ENCODE peak calls at places on chromosomes 13 and 19, in seven cellular contexts. M is neural progenitor cell, Y is OCI-LY7, Z is PC-3, P is HCT116, D is MM.1S, B is hepatocyte. F is an unnamed sample.

GRCh38 chr19:5563008-5563431 is 4.7 kb downstream of the TINCR start:
- DNase-seq in M (no peak), Y (no peak), Z (no peak), P (no peak), D (no peak), B (no peak), F (peak)

GRCh38 chr19:42309686-42310085 is 3.4 kb upstream of the TMEM145 start:
- DNase-seq in M (no peak), Y (no peak), Z (no peak), P (no peak), D (no peak), B (no peak), F (no peak)

GRCh38 chr19:18426416-18426767 is 7.2 kb downstream of the SSBP4 start:
- DNase-seq in M (no peak), Y (no peak), Z (no peak), P (no peak), D (no peak), B (no peak), F (no peak)

GRCh38 chr19:28929026-28929425 is 283.9 kb downstream of the UQCRFS1 start:
- DNase-seq in M (no peak), Y (no peak), Z (no peak), P (no peak), D (no peak), B (no peak), F (no peak)

GRCh38 chr19:57560049-57560491 is 407 bp upstream of the ZNF550 start:
- DNase-seq in M (no peak), Y (no peak), Z (peak), P (no peak), D (no peak), B (no peak), F (no peak)

GRCh38 chr13:103371271-103371670 is 305.1 kb upstream of the SLC10A2 start:
- DNase-seq in M (no peak), Y (no peak), Z (peak), P (no peak), D (no peak), B (no peak), F (no peak)

GRCh38 chr19:31911577-31911976 is 433.8 kb upstream of the ZNF507 start:
- DNase-seq in M (no peak), Y (no peak), Z (no peak), P (no peak), D (no peak), B (no peak), F (no peak)

GRCh38 chr19:47186337-47187022 is 44.5 kb downstream of the BBC3 start:
- DNase-seq in M (no peak), Y (no peak), Z (no peak), P (no peak), D (no peak), B (no peak), F (no peak)

GRCh38 chr19:50925734-50926133 is 14.5 kb upstream of the KLK4 start:
- DNase-seq in M (no peak), Y (no peak), Z (peak), P (no peak), D (no peak), B (no peak), F (no peak)

GRCh38 chr19:6663236-6664187 is 6.4 kb downstream of the TNFSF14 start:
- DNase-seq in M (no peak), Y (no peak), Z (peak), P (no peak), D (no peak), B (no peak), F (no peak)

GRCh38 chr13:24512208-24513068 is at the start of gene PARP4:
- DNase-seq in M (peak), Y (peak), Z (peak), P (peak), D (peak), B (peak), F (peak)

GRCh38 chr19:47434088-47434487 is 14.8 kb upstream of the MEIS3 start:
- DNase-seq in M (no peak), Y (no peak), Z (no peak), P (no peak), D (no peak), B (no peak), F (no peak)

GRCh38 chr19:27805848-27806247 is 1407.1 kb downstream of the UQCRFS1 start:
- DNase-seq in M (no peak), Y (no peak), Z (no peak), P (no peak), D (no peak), B (no peak), F (peak)

GRCh38 chr19:32373614-32374295 is 28.3 kb downstream of the ZNF507 start:
- DNase-seq in M (no peak), Y (no peak), Z (peak), P (peak), D (no peak), B (peak), F (no peak)

GRCh38 chr19:53868892-53869804 is 1.5 kb downstream of the MYADM start:
- DNase-seq in M (peak), Y (peak), Z (peak), P (peak), D (no peak), B (peak), F (peak)
- TF ChIP-seq CTCF in M (peak), Y (no peak), Z (no peak), P (peak), D (no peak), B (no peak), F (no peak)

DNA sequence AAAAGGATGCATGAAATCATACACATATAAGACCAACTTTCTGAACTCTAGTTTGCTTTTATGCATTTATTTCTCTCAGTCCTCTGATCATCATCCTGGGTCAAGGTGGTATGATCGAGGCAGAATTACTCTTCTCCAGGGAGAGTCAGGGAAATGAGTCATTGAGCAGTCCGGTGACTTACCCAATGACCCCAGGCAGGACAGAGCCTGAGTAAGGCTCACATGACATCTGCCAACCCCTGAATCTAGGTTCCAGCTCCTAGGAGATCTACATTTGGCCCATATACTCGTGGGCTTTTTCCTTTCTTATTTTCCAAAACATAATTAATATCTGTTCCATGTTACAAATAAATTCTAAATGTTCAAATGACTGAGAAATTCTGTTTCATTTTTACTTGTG is 502.3 kb downstream of the FOXO1 start:
- DNase-seq in M (no peak), Y (no peak), Z (peak), P (no peak), D (no peak), B (peak), F (no peak)
- TF ChIP-seq EZH2phosphoT487 in M (no peak), Y (no peak), Z (no peak), P (no peak), D (no peak), B (no peak), F (no peak)

GRCh38 chr13:76020421-76020955 is 384.4 kb downstream of the LMO7 start:
- DNase-seq in M (no peak), Y (no peak), Z (no peak), P (no peak), D (no peak), B (no peak), F (no peak)

GRCh38 chr13:76017861-76018556 is 381.9 kb downstream of the LMO7 start:
- DNase-seq in M (no peak), Y (no peak), Z (no peak), P (no peak), D (no peak), B (no peak), F (no peak)

GRCh38 chr13:76016799-76017198 is 380.7 kb downstream of the LMO7 start:
- DNase-seq in M (peak), Y (peak), Z (peak), P (peak), D (peak), B (peak), F (peak)

GRCh38 chr13:76023644-76024043 is 387.5 kb downstream of the LMO7 start:
- DNase-seq in M (no peak), Y (no peak), Z (peak), P (no peak), D (no peak), B (no peak), F (no peak)

DNA sequence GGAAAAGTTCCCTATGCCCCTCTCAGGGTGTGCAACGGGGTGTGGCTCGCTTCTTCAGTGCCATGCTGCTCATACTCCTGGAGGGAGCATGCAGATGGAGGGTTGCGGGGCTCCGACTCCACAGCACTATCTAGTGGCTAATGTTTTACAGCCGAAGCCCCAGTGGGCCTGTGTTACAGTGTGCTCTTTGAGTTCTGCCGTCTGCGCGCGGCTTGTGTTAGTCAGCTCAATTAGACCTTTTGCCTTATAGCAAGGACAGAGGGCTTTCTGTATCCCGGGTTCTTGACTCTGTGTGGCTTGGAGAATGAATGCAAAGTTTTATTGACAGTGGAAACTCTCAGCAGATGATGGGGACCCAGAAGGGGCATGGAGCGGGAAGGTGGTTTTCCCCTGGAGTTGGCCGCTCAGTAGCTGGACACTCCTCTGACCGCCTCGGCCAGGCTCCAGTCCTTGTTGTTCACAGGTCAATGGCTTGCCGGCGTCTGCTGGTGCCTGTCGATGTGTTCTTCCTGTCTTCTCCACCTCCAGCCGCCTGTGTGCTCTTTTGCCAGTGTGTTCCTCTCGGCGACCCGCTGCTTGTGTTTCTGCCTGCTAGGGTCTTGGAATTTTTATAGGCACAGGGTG is 383.4 kb downstream of the LMO7 start:
- DNase-seq in M (peak), Y (peak), Z (peak), P (peak), D (no peak), B (peak), F (peak)
- TF ChIP-seq CTCF in M (peak), Y (peak), Z (peak), P (peak), D (no peak), B (peak), F (peak)

GRCh38 chr13:50030315-50030714 is 15.1 kb downstream of the KCNRG start:
- DNase-seq in M (no peak), Y (no peak), Z (no peak), P (no peak), D (no peak), B (no peak), F (peak)

GRCh38 chr13:50026788-50027473 is 11.7 kb downstream of the KCNRG start:
- DNase-seq in M (no peak), Y (peak), Z (no peak), P (no peak), D (peak), B (no peak), F (no peak)

GRCh38 chr13:50025446-50025845 is 10.2 kb downstream of the KCNRG start:
- DNase-seq in M (no peak), Y (no peak), Z (no peak), P (no peak), D (no peak), B (no peak), F (no peak)
- TF ChIP-seq EZH2phosphoT487 in M (no peak), Y (no peak), Z (no peak), P (no peak), D (no peak), B (no peak), F (no peak)

DNA sequence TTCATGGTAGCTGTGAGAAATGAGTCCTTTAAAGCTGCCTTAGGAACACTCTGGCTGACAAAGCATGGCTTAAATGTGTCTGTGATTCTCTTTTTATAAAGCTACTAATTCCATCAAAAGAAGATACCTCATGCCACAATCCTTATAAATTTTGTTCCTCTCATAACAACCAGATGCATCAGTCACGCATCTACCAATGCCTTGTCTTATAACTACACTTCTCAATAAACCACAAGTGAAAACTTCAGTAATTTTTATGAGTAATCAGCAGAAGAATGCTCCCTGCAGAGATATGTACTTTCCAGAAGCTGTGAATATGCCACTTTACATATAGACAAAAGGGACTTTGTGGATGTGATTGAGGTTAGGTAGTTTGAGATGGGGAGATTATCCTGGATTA is 147.8 kb downstream of the SUCLA2 start:
- DNase-seq in M (no peak), Y (no peak), Z (no peak), P (no peak), D (no peak), B (no peak), F (no peak)
- TF ChIP-seq CTCF in M (no peak), Y (no peak), Z (no peak), P (no peak), D (no peak), B (no peak), F (no peak)

GRCh38 chr13:90719452-90719851 is 628.0 kb upstream of the MIR17HG start:
- DNase-seq in M (no peak), Y (no peak), Z (no peak), P (no peak), D (no peak), B (no peak), F (no peak)
- TF ChIP-seq EZH2phosphoT487 in M (no peak), Y (no peak), Z (no peak), P (no peak), D (no peak), B (no peak), F (no peak)